ENCODE peak calls at places on chromosomes 2 and 18, in nine cellular contexts. Y, V, X, D, P, H, F, J and L are unnamed samples.

GRCh38 chr18:9101730-9102390 is 639 bp upstream of the NDUFV2 start:
- DNase-seq in V (no peak), D (no peak), H (no peak), P (peak), J (no peak), Y (peak), F (no peak), X (peak), L (peak)

GRCh38 chr2:11144077-11144723 is 11.1 kb upstream of the SLC66A3 start:
- DNase-seq in D (no peak), H (no peak), F (no peak), P (no peak), V (no peak), X (no peak), Y (no peak), J (no peak), L (no peak)

GRCh38 chr18:10131783-10132381 is 218.1 kb downstream of the VAPA start:
- DNase-seq in X (peak), J (no peak), Y (no peak), D (no peak), V (no peak), P (no peak), H (no peak), F (no peak), L (no peak)

GRCh38 chr2:78418041-78418440 is 607.5 kb upstream of the REG3G start:
- DNase-seq in X (no peak), V (no peak), F (no peak), D (no peak), P (peak), J (no peak), H (no peak), Y (no peak), L (no peak)

GRCh38 chr2:40332096-40332826 is 119.6 kb downstream of the SLC8A1 start:
- DNase-seq in V (no peak), P (peak), Y (no peak), X (no peak), H (no peak), J (no peak), F (no peak), D (no peak), L (no peak)

GRCh38 chr2:159096896-159097295 is 128.5 kb downstream of the TANC1 start:
- DNase-seq in Y (no peak), H (no peak), V (no peak), X (no peak), F (no peak), D (no peak), J (no peak), P (peak), L (no peak)

GRCh38 chr2:263774-264492 is at the start of gene SH3YL1:
- DNase-seq in Y (no peak), P (no peak), D (peak), X (no peak), H (no peak), F (peak), J (no peak), V (peak), L (peak)

GRCh38 chr2:218781691-218782528 is at the start of gene CYP27A1:
- DNase-seq in P (peak), X (no peak), F (no peak), Y (no peak), D (peak), J (no peak), H (peak), V (peak), L (no peak)

GRCh38 chr2:1664076-1664605 is 80.2 kb downstream of the PXDN start:
- DNase-seq in D (no peak), Y (no peak), X (no peak), P (no peak), J (no peak), V (no peak), F (no peak), H (no peak), L (no peak)

GRCh38 chr2:151111599-151112278 is 149.9 kb downstream of the RBM43 start:
- DNase-seq in F (no peak), V (no peak), J (no peak), X (no peak), Y (peak), H (no peak), P (peak), D (no peak), L (no peak)

GRCh38 chr2:53028259-53028658 is 739.3 kb upstream of the CHAC2 start:
- DNase-seq in F (no peak), P (peak), H (no peak), Y (peak), J (no peak), X (no peak), V (no peak), D (no peak), L (no peak)

GRCh38 chr2:2566396-2567323 is 235.6 kb upstream of the MYT1L start:
- DNase-seq in H (no peak), P (no peak), F (no peak), J (no peak), Y (no peak), D (no peak), V (no peak), X (no peak), L (no peak)

GRCh38 chr2:180261976-180262375 is 254.9 kb upstream of the CWC22 start:
- DNase-seq in P (no peak), Y (no peak), H (no peak), X (no peak), J (no peak), D (no peak), F (no peak), V (no peak), L (no peak)

GRCh38 chr18:58407649-58408407 is 221.1 kb downstream of the ALPK2 start:
- DNase-seq in X (no peak), Y (no peak), V (no peak), F (no peak), H (no peak), P (no peak), D (no peak), J (no peak), L (no peak)

GRCh38 chr2:21047161-21048009 is 3.5 kb upstream of the APOB start:
- DNase-seq in X (no peak), P (no peak), V (peak), F (no peak), J (no peak), Y (no peak), D (no peak), H (no peak), L (no peak)

GRCh38 chr2:227608469-227609338 is 5.9 kb downstream of the SCYGR3 start:
- DNase-seq in V (no peak), J (no peak), Y (no peak), X (peak), H (no peak), P (no peak), D (no peak), F (no peak), L (no peak)

GRCh38 chr2:102481931-102482330 is 8.9 kb downstream of the SLC9A4 start:
- DNase-seq in V (no peak), J (no peak), X (no peak), F (no peak), H (no peak), D (no peak), Y (no peak), P (no peak), L (no peak)

GRCh38 chr2:240498171-240498957 is 59.4 kb downstream of the ANKMY1 start:
- DNase-seq in D (no peak), P (no peak), V (no peak), J (no peak), Y (no peak), X (no peak), F (no peak), H (no peak), L (no peak)

GRCh38 chr2:161146996-161147395 is 13.2 kb upstream of the TANK start:
- DNase-seq in V (no peak), D (no peak), H (no peak), X (no peak), J (no peak), Y (no peak), F (no peak), P (no peak), L (no peak)

GRCh38 chr18:45212186-45213039 is 402.9 kb upstream of the SLC14A2 start:
- DNase-seq in H (no peak), P (peak), F (peak), D (peak), Y (no peak), V (peak), J (peak), X (peak), L (peak)

GRCh38 chr2:206011018-206011614 is 74.9 kb downstream of the INO80D start:
- DNase-seq in P (no peak), Y (no peak), H (no peak), D (no peak), X (no peak), F (no peak), V (no peak), J (no peak), L (no peak)

GRCh38 chr2:60551241-60552095 is 2.0 kb downstream of the BCL11A start:
- DNase-seq in F (no peak), V (peak), Y (no peak), X (no peak), P (no peak), H (no peak), D (no peak), J (no peak), L (no peak)

GRCh38 chr2:57881998-57882884 is 164.4 kb upstream of the VRK2 start:
- DNase-seq in J (no peak), F (no peak), P (peak), Y (no peak), V (no peak), H (no peak), X (no peak), D (no peak), L (no peak)

GRCh38 chr2:236818281-236819045 is 248.8 kb downstream of the ACKR3 start:
- DNase-seq in P (no peak), V (no peak), J (no peak), F (no peak), X (no peak), H (no peak), D (no peak), Y (no peak), L (no peak)

GRCh38 chr2:30947686-30948085 is 140.4 kb upstream of the CAPN13 start:
- DNase-seq in P (no peak), F (no peak), Y (no peak), J (no peak), D (no peak), X (no peak), V (no peak), H (no peak), L (no peak)

GRCh38 chr2:1707771-1708351 is 36.5 kb downstream of the PXDN start:
- DNase-seq in P (peak), V (peak), F (no peak), X (peak), J (no peak), H (no peak), Y (no peak), D (no peak), L (no peak)

GRCh38 chr2:72147971-72148369 is 308 bp upstream of the CYP26B1 start:
- DNase-seq in D (no peak), H (no peak), V (peak), P (no peak), J (no peak), X (peak), F (no peak), Y (no peak), L (no peak)

GRCh38 chr2:8247905-8248622 is 433.8 kb upstream of the ID2 start:
- DNase-seq in X (no peak), D (no peak), F (no peak), P (no peak), Y (no peak), J (no peak), H (no peak), V (no peak), L (no peak)

GRCh38 chr2:99469394-99469793 is 20.4 kb downstream of the REV1 start:
- DNase-seq in X (no peak), J (no peak), H (no peak), P (no peak), D (no peak), Y (no peak), V (no peak), F (no peak), L (no peak)

GRCh38 chr2:196823750-196824149 is 14.6 kb upstream of the C2orf66 start:
- DNase-seq in D (no peak), F (no peak), V (no peak), J (no peak), P (peak), X (no peak), H (no peak), Y (peak), L (no peak)

GRCh38 chr2:8922431-8922830 is 81.1 kb downstream of the MBOAT2 start:
- DNase-seq in H (no peak), X (no peak), V (no peak), F (no peak), D (no peak), Y (no peak), J (no peak), P (no peak), L (no peak)

GRCh38 chr18:36692331-36692730 is 136.5 kb downstream of the TPGS2 start:
- DNase-seq in J (no peak), H (no peak), F (no peak), V (no peak), P (no peak), D (no peak), Y (peak), X (no peak), L (no peak)

GRCh38 chr18:27808678-27809077 is 368.3 kb downstream of the CDH2 start:
- DNase-seq in Y (peak), J (no peak), X (no peak), D (no peak), V (no peak), P (peak), F (no peak), H (no peak), L (no peak)

GRCh38 chr2:226644342-226644957 is 155.2 kb downstream of the IRS1 start:
- DNase-seq in J (no peak), V (no peak), D (no peak), X (no peak), F (no peak), Y (no peak), P (peak), H (no peak), L (no peak)

GRCh38 chr18:48662021-48662661 is 123.3 kb downstream of the CTIF start:
- DNase-seq in Y (peak), D (peak), H (no peak), J (no peak), F (no peak), V (peak), P (peak), X (no peak), L (no peak)

GRCh38 chr18:79246309-79247108 is 149.2 kb upstream of the NFATC1 start:
- DNase-seq in H (peak), P (peak), D (peak), J (peak), X (peak), F (peak), Y (peak), V (peak), L (peak)

GRCh38 chr18:26403451-26403850 is 144.9 kb downstream of the KCTD1 start:
- DNase-seq in V (no peak), J (no peak), D (no peak), H (no peak), Y (no peak), F (no peak), P (no peak), X (no peak), L (no peak)

GRCh38 chr2:27156739-27157475 is 8.1 kb downstream of the TCF23 start:
- DNase-seq in P (no peak), H (no peak), Y (no peak), X (no peak), J (no peak), D (no peak), F (no peak), V (no peak), L (no peak)

GRCh38 chr2:129619471-129619870 is 360.0 kb upstream of the RAB6C start:
- DNase-seq in P (peak), D (no peak), V (no peak), Y (no peak), F (no peak), X (peak), J (no peak), H (no peak), L (no peak)